ENCODE peak calls at places on chromosomes 12 and 14, in five cellular contexts. One of them, this sample, is unnamed.
A peak's percentile ranks its signal among the peaks of the same experiment; 100 is the strongest.

GRCh38 chr12:20220339-20220738 is 148.0 kb upstream of the PDE3A start:
- DNase-seq in HFF-Myc: peak; percentile 15
- DNase-seq in omental fat pad: no peak
- DNase-seq in NCI-H1092 treated with DMSO at 0.1 percent for 48 hours: peak; percentile 5
- DNase-seq in neural progenitor cell: peak; percentile 27
- DNase-seq in this sample: no peak

GRCh38 chr14:21066882-21067502 is 3.1 kb upstream of the ARHGEF40 start:
- DNase-seq in NCI-H1092 treated with DMSO at 0.1 percent for 48 hours: peak; percentile 30
- DNase-seq in HFF-Myc: no peak
- DNase-seq in neural progenitor cell: no peak
- DNase-seq in omental fat pad: no peak
- DNase-seq in this sample: no peak

GRCh38 chr14:88049271-88049670 is 44.3 kb downstream of the GPR65 start:
- DNase-seq in HFF-Myc: no peak
- DNase-seq in neural progenitor cell: no peak
- DNase-seq in NCI-H1092 treated with DMSO at 0.1 percent for 48 hours: no peak
- DNase-seq in omental fat pad: no peak
- DNase-seq in this sample: no peak

GRCh38 chr12:59444932-59445331 is 150.9 kb upstream of the SLC16A7 start:
- DNase-seq in omental fat pad: no peak
- DNase-seq in HFF-Myc: no peak
- DNase-seq in neural progenitor cell: no peak
- DNase-seq in NCI-H1092 treated with DMSO at 0.1 percent for 48 hours: no peak
- DNase-seq in this sample: no peak

GRCh38 chr14:72060460-72060859 is 128.2 kb downstream of the RGS6 start:
- DNase-seq in neural progenitor cell: no peak
- DNase-seq in HFF-Myc: no peak
- DNase-seq in NCI-H1092 treated with DMSO at 0.1 percent for 48 hours: no peak
- DNase-seq in omental fat pad: no peak
- DNase-seq in this sample: no peak

GRCh38 chr12:69779928-69780327 is 41.3 kb downstream of the RAB3IP start:
- DNase-seq in neural progenitor cell: peak; percentile 53
- DNase-seq in omental fat pad: no peak
- DNase-seq in HFF-Myc: peak; percentile 20
- DNase-seq in NCI-H1092 treated with DMSO at 0.1 percent for 48 hours: no peak
- DNase-seq in this sample: no peak

GRCh38 chr12:25364529-25365339 is 114.0 kb upstream of the KRAS start:
- DNase-seq in HFF-Myc: no peak
- DNase-seq in neural progenitor cell: no peak
- DNase-seq in NCI-H1092 treated with DMSO at 0.1 percent for 48 hours: no peak
- DNase-seq in omental fat pad: no peak
- DNase-seq in this sample: no peak

GRCh38 chr14:101135796-101136742 is 232.5 kb upstream of the RTL1 start:
- DNase-seq in NCI-H1092 treated with DMSO at 0.1 percent for 48 hours: no peak
- DNase-seq in neural progenitor cell: no peak
- DNase-seq in HFF-Myc: no peak
- DNase-seq in omental fat pad: peak; percentile 18
- DNase-seq in this sample: peak; percentile 85

GRCh38 chr12:49672351-49673181 is 34.6 kb downstream of the FMNL3 start:
- DNase-seq in neural progenitor cell: no peak
- DNase-seq in HFF-Myc: no peak
- DNase-seq in NCI-H1092 treated with DMSO at 0.1 percent for 48 hours: peak; percentile 5
- DNase-seq in omental fat pad: no peak
- DNase-seq in this sample: no peak

GRCh38 chr12:10319414-10319813 is 11.7 kb downstream of the KLRD1 start:
- DNase-seq in omental fat pad: no peak
- DNase-seq in neural progenitor cell: no peak
- DNase-seq in NCI-H1092 treated with DMSO at 0.1 percent for 48 hours: no peak
- DNase-seq in HFF-Myc: no peak
- DNase-seq in this sample: no peak

GRCh38 chr12:67042697-67043131 is 226.4 kb upstream of the CAND1 start:
- DNase-seq in NCI-H1092 treated with DMSO at 0.1 percent for 48 hours: peak; percentile 87
- DNase-seq in omental fat pad: no peak
- DNase-seq in HFF-Myc: no peak
- DNase-seq in neural progenitor cell: peak; percentile 41
- DNase-seq in this sample: no peak

GRCh38 chr12:13342971-13343370 is 146.4 kb downstream of the EMP1 start:
- DNase-seq in NCI-H1092 treated with DMSO at 0.1 percent for 48 hours: no peak
- DNase-seq in neural progenitor cell: no peak
- DNase-seq in omental fat pad: no peak
- DNase-seq in HFF-Myc: no peak
- DNase-seq in this sample: peak; percentile 86

GRCh38 chr12:117339104-117339503 is 22.3 kb downstream of the NOS1 start:
- DNase-seq in NCI-H1092 treated with DMSO at 0.1 percent for 48 hours: no peak
- DNase-seq in omental fat pad: no peak
- DNase-seq in HFF-Myc: no peak
- DNase-seq in neural progenitor cell: no peak
- DNase-seq in this sample: no peak

GRCh38 chr12:116880817-116881324 is 370 bp downstream of the HRK start:
- DNase-seq in neural progenitor cell: peak; percentile 75
- DNase-seq in HFF-Myc: no peak
- DNase-seq in NCI-H1092 treated with DMSO at 0.1 percent for 48 hours: peak; percentile 63
- DNase-seq in omental fat pad: no peak
- DNase-seq in this sample: no peak

GRCh38 chr12:1117970-1118563 is 127.0 kb downstream of the ERC1 start:
- DNase-seq in HFF-Myc: peak; percentile 59
- DNase-seq in omental fat pad: peak; percentile 82
- DNase-seq in NCI-H1092 treated with DMSO at 0.1 percent for 48 hours: peak; percentile 92
- DNase-seq in neural progenitor cell: peak; percentile 76
- DNase-seq in this sample: no peak

GRCh38 chr12:12008232-12008850 is 62.4 kb upstream of the BCL2L14 start:
- DNase-seq in neural progenitor cell: peak; percentile 27
- DNase-seq in NCI-H1092 treated with DMSO at 0.1 percent for 48 hours: no peak
- DNase-seq in omental fat pad: no peak
- DNase-seq in HFF-Myc: no peak
- DNase-seq in this sample: no peak

GRCh38 chr12:38324896-38325295 is 8.3 kb downstream of the ALG10B start:
- DNase-seq in omental fat pad: no peak
- DNase-seq in HFF-Myc: no peak
- DNase-seq in NCI-H1092 treated with DMSO at 0.1 percent for 48 hours: no peak
- DNase-seq in neural progenitor cell: no peak
- DNase-seq in this sample: no peak

GRCh38 chr14:92704821-92705220 is 43.6 kb downstream of the LGMN start:
- DNase-seq in NCI-H1092 treated with DMSO at 0.1 percent for 48 hours: no peak
- DNase-seq in HFF-Myc: no peak
- DNase-seq in neural progenitor cell: no peak
- DNase-seq in omental fat pad: no peak
- DNase-seq in this sample: no peak

GRCh38 chr14:105155071-105155651 is 13.4 kb downstream of the JAG2 start:
- DNase-seq in NCI-H1092 treated with DMSO at 0.1 percent for 48 hours: no peak
- DNase-seq in omental fat pad: no peak
- DNase-seq in HFF-Myc: no peak
- DNase-seq in neural progenitor cell: no peak
- DNase-seq in this sample: no peak

GRCh38 chr12:20656600-20656999 is 38.5 kb upstream of the SLCO1C1 start:
- DNase-seq in neural progenitor cell: peak; percentile 65
- DNase-seq in NCI-H1092 treated with DMSO at 0.1 percent for 48 hours: no peak
- DNase-seq in omental fat pad: no peak
- DNase-seq in HFF-Myc: no peak
- DNase-seq in this sample: no peak

GRCh38 chr12:60266381-60266852 is 670.6 kb downstream of the SLC16A7 start:
- DNase-seq in HFF-Myc: no peak
- DNase-seq in neural progenitor cell: no peak
- DNase-seq in NCI-H1092 treated with DMSO at 0.1 percent for 48 hours: no peak
- DNase-seq in omental fat pad: no peak
- DNase-seq in this sample: no peak

GRCh38 chr12:111582133-111582747 is 16.9 kb downstream of the ATXN2 start:
- DNase-seq in neural progenitor cell: no peak
- DNase-seq in omental fat pad: no peak
- DNase-seq in HFF-Myc: no peak
- DNase-seq in NCI-H1092 treated with DMSO at 0.1 percent for 48 hours: no peak
- DNase-seq in this sample: no peak